ENCODE peak calls at places on chromosomes 12 and 14, in five cellular contexts. T is upper lobe of right lung; C is adrenal gland; X is CD8-positive, alpha-beta T cell; U is prostate gland. B is an unnamed sample. For H3K27me3, the result is how much of the 10 kb centered on the place peaks cover.

GRCh38 chr14:101889898-101890297 is 74.5 kb upstream of the DYNC1H1 start:
- DNase-seq in T (no peak), C (no peak), X (no peak), U (no peak), B (no peak)

GRCh38 chr14:36021030-36021422 is 155.5 kb downstream of the PTCSC3 start:
- DNase-seq in T (no peak), C (no peak), X (no peak), U (no peak), B (no peak)

GRCh38 chr12:46388427-46388992 is 15.9 kb upstream of the SLC38A2 start:
- DNase-seq in T (no peak), C (no peak), X (no peak), U (no peak), B (no peak)

GRCh38 chr12:105092336-105092735 is 8.1 kb upstream of the ALDH1L2 start:
- DNase-seq in T (no peak), C (no peak), X (no peak), U (peak), B (no peak)

GRCh38 chr12:124700810-124701594 is 133.6 kb upstream of the NCOR2 start:
- DNase-seq in T (peak), C (no peak), X (no peak), U (no peak), B (no peak)

GRCh38 chr12:89236748-89237428 is 115.4 kb downstream of the DUSP6 start:
- DNase-seq in T (no peak), C (no peak), X (no peak), U (peak), B (no peak)

GRCh38 chr12:98439471-98440164 is 75.8 kb upstream of the TMPO start:
- DNase-seq in T (no peak), C (no peak), X (no peak), U (no peak), B (no peak)

GRCh38 chr12:131862994-131863710 is 31.3 kb upstream of the ULK1 start:
- DNase-seq in T (no peak), C (no peak), X (no peak), U (no peak), B (no peak)

GRCh38 chr14:41096131-41096530 is 510.5 kb upstream of the LRFN5 start:
- DNase-seq in T (no peak), C (no peak), X (no peak), U (no peak), B (no peak)

GRCh38 chr14:67446371-67447032 is 34.5 kb upstream of the PLEK2 start:
- DNase-seq in T (no peak), C (no peak), X (no peak), U (peak), B (no peak)

GRCh38 chr14:103563089-103563620 is 395 bp downstream of the COA8 start:
- DNase-seq in T (no peak), C (peak), X (no peak), U (peak), B (no peak)

GRCh38 chr14:105919458-105920150 is 393.2 kb downstream of the TMEM121 start:
- DNase-seq in T (peak), C (no peak), X (no peak), U (no peak), B (no peak)

GRCh38 chr14:103126088-103126872 is 3.0 kb downstream of the TNFAIP2 start:
- DNase-seq in T (no peak), C (peak), X (no peak), U (no peak), B (no peak)

GRCh38 chr12:43988838-43989560 is 153.1 kb downstream of the TMEM117 start:
- DNase-seq in T (no peak), C (no peak), X (no peak), U (no peak), B (no peak)

GRCh38 chr14:52272375-52272774 is 4.9 kb downstream of the PTGDR start:
- DNase-seq in T (no peak), C (no peak), X (peak), U (no peak), B (peak)

GRCh38 chr14:90398315-90398811 is 1.5 kb downstream of the CALM1 start:
- DNase-seq in T (peak), C (peak), X (peak), U (no peak), B (peak)

GRCh38 chr12:70367268-70368141 is 1.4 kb downstream of the KCNMB4 start:
- DNase-seq in T (no peak), C (no peak), X (no peak), U (no peak), B (no peak)

GRCh38 chr14:105065280-105066228 is at the start of gene GPR132:
- DNase-seq in T (peak), C (peak), X (peak), U (no peak), B (peak)

GRCh38 chr12:127810026-127810425 is 456.9 kb upstream of the TMEM132C start:
- DNase-seq in T (no peak), C (no peak), X (no peak), U (no peak), B (no peak)

GRCh38 chr12:106769078-106769477 is 5.4 kb upstream of the RIC8B start:
- DNase-seq in T (no peak), C (no peak), X (no peak), U (no peak), B (no peak)

GRCh38 chr14:64504310-64504896 is at the start of gene ZBTB1:
- DNase-seq in T (peak), C (peak), X (peak), U (peak), B (peak)

GRCh38 chr12:43880547-43880946 is 44.7 kb downstream of the TMEM117 start:
- DNase-seq in T (no peak), C (no peak), X (no peak), U (no peak), B (no peak)

GRCh38 chr12:106049105-106049504 is 89.6 kb downstream of the NUAK1 start:
- DNase-seq in T (no peak), C (no peak), X (no peak), U (no peak), B (no peak)

GRCh38 chr12:48988030-48988649 is 10.0 kb downstream of the WNT1 start:
- DNase-seq in T (peak), C (peak), X (peak), U (no peak), B (peak)
- H3K27me3 ChIP-seq in T (half or more), C (under half), X (under half), U (under half), B (under half)

GRCh38 chr12:6979021-6979420 is 8.3 kb downstream of the EMG1 start:
- DNase-seq in T (no peak), C (no peak), X (no peak), U (no peak), B (no peak)
- H3K27me3 ChIP-seq in T (under half), C (under half), X (under half), U (under half), B (under half)

GRCh38 chr14:54396183-54396492 is 669 bp upstream of the CDKN3 start:
- DNase-seq in T (no peak), C (no peak), X (no peak), U (no peak), B (no peak)

GRCh38 chr14:54395284-54395683 is 1.5 kb upstream of the CDKN3 start:
- DNase-seq in T (no peak), C (no peak), X (no peak), U (no peak), B (no peak)

GRCh38 chr14:54395716-54396115 is 1.1 kb upstream of the CDKN3 start:
- DNase-seq in T (no peak), C (no peak), X (no peak), U (no peak), B (no peak)

GRCh38 chr14:54396493-54397335 is at the start of gene CDKN3:
- DNase-seq in T (peak), C (peak), X (peak), U (peak), B (peak)

GRCh38 chr14:54394596-54394995 is 2.2 kb upstream of the CDKN3 start:
- DNase-seq in T (no peak), C (no peak), X (no peak), U (no peak), B (no peak)
- H3K27me3 ChIP-seq in T (under half), C (under half), X (under half), U (under half), B (under half)

DNA sequence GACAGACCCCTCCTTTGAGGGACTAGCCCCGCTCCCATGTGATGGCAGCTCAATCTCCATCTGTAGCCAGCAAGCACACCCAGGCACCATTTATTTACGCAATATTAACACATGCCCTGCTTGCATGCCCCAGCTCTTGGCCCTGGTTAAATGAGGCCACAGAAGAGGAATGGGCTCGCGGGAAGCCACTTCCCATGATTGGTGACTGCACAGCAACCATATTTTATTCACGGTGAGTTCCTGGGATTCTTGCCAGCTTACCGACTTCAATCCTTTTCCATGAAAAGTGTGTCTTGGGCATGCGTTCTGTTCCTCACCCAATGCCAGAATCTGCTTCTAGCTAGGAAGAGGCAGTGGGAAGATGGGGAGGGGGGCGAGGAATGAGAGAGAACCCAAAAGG is 54.7 kb downstream of the PITPNM2 start:
- DNase-seq in T (no peak), C (no peak), X (no peak), U (no peak), B (no peak)
- H3K27me3 ChIP-seq in T (under half), C (under half), X (under half), U (under half), B (under half)

GRCh38 chr12:16610006-16610520 is 4.1 kb upstream of the LMO3 start:
- DNase-seq in T (no peak), C (no peak), X (no peak), U (no peak), B (no peak)
- H3K27me3 ChIP-seq in T (under half), C (under half), X (under half), U (under half), B (under half)